ENCODE peak calls at places on chromosome 11, in five cellular contexts. A is NCI-H1930; H is stimulated activated CD4-positive, alpha-beta T cell treated with anti-CD3 and anti-CD28 coated beads, Interleukin-2, amount 100 ng/mL, for 48 hours; I is NCI-H1436; G is ELR. F is an unnamed sample.

GRCh38 chr11:34750692-34751405 is 130.0 kb downstream of the EHF start:
- DNase-seq in A (no peak), H (no peak), I (no peak), G (no peak), F (no peak)

GRCh38 chr11:130999992-131000770 is 83.9 kb upstream of the SNX19 start:
- DNase-seq in A (no peak), H (no peak), I (no peak), G (peak), F (no peak)

GRCh38 chr11:86444981-86445380 is 70.3 kb downstream of the CCDC81 start:
- DNase-seq in A (no peak), H (no peak), I (no peak), G (no peak), F (no peak)

GRCh38 chr11:11179239-11179638 is 173.8 kb downstream of the CSNK2A3 start:
- DNase-seq in A (no peak), H (no peak), I (no peak), G (peak), F (no peak)

GRCh38 chr11:86660011-86660595 is 12.3 kb downstream of the ME3 start:
- DNase-seq in A (no peak), H (no peak), I (no peak), G (peak), F (peak)

GRCh38 chr11:59616396-59616982 is 915 bp upstream of the OSBP start:
- DNase-seq in A (no peak), H (no peak), I (no peak), G (no peak), F (no peak)

GRCh38 chr11:20014067-20014402 is 146.2 kb downstream of the DBX1 start:
- DNase-seq in A (no peak), H (no peak), I (no peak), G (no peak), F (no peak)

GRCh38 chr11:119933164-119933563 is 204.2 kb upstream of the NECTIN1 start:
- DNase-seq in A (no peak), H (no peak), I (no peak), G (no peak), F (no peak)

GRCh38 chr11:123073343-123074057 is 11.6 kb upstream of the HSPA8 start:
- DNase-seq in A (no peak), H (no peak), I (no peak), G (no peak), F (no peak)

GRCh38 chr11:121067453-121067852 is 33.6 kb upstream of the TECTA start:
- DNase-seq in A (no peak), H (no peak), I (no peak), G (no peak), F (no peak)

GRCh38 chr11:12715941-12716340 is 41.7 kb downstream of the TEAD1 start:
- DNase-seq in A (no peak), H (no peak), I (no peak), G (no peak), F (no peak)

GRCh38 chr11:61118004-61118403 is 15.7 kb downstream of the CD5 start:
- DNase-seq in A (no peak), H (no peak), I (no peak), G (no peak), F (no peak)

GRCh38 chr11:66983275-66983924 is 8.3 kb downstream of the C11orf86 start:
- DNase-seq in A (no peak), H (no peak), I (no peak), G (no peak), F (no peak)

GRCh38 chr11:61162092-61162935 is 1.1 kb upstream of the VPS37C start:
- DNase-seq in A (peak), H (no peak), I (peak), G (peak), F (peak)

GRCh38 chr11:31487848-31488247 is 21.6 kb downstream of the IMMP1L start:
- DNase-seq in A (no peak), H (no peak), I (no peak), G (peak), F (peak)

GRCh38 chr11:126415128-126415527 is 59.6 kb downstream of the ST3GAL4 start:
- DNase-seq in A (no peak), H (no peak), I (no peak), G (no peak), F (no peak)

GRCh38 chr11:120710354-120711187 is 199.0 kb downstream of the GRIK4 start:
- DNase-seq in A (no peak), H (no peak), I (no peak), G (peak), F (no peak)

GRCh38 chr11:1844221-1845094 is 5.7 kb downstream of the TNNI2 start:
- DNase-seq in A (no peak), H (no peak), I (no peak), G (no peak), F (no peak)

GRCh38 chr11:32821517-32821916 is 8.2 kb upstream of the PRRG4 start:
- DNase-seq in A (no peak), H (no peak), I (no peak), G (peak), F (no peak)

GRCh38 chr11:113593698-113594308 is 112.3 kb downstream of the TMPRSS5 start:
- DNase-seq in A (no peak), H (peak), I (no peak), G (peak), F (no peak)

GRCh38 chr11:72015511-72016061 is 16.9 kb downstream of the IL18BP start:
- DNase-seq in A (no peak), H (no peak), I (no peak), G (peak), F (peak)

GRCh38 chr11:66752148-66752547 is 23.1 kb upstream of the SPTBN2 start:
- DNase-seq in A (no peak), H (no peak), I (no peak), G (no peak), F (no peak)

GRCh38 chr11:26229270-26229669 is 102.7 kb upstream of the ANO3 start:
- DNase-seq in A (no peak), H (no peak), I (no peak), G (peak), F (no peak)

GRCh38 chr11:134656861-134657540 is 245.0 kb upstream of the B3GAT1 start:
- DNase-seq in A (no peak), H (no peak), I (no peak), G (no peak), F (no peak)

GRCh38 chr11:19882356-19882755 is 169.7 kb downstream of the NAV2 start:
- DNase-seq in A (no peak), H (no peak), I (no peak), G (no peak), F (no peak)

GRCh38 chr11:126139541-126140091 is 71.8 kb downstream of the RPUSD4 start:
- DNase-seq in A (no peak), H (no peak), I (no peak), G (no peak), F (peak)

GRCh38 chr11:44885065-44885777 is 65.5 kb downstream of the TP53I11 start:
- DNase-seq in A (no peak), H (no peak), I (no peak), G (no peak), F (no peak)

GRCh38 chr11:2027710-2028109 is 30.1 kb upstream of the H19 start:
- DNase-seq in A (no peak), H (no peak), I (no peak), G (no peak), F (no peak)

GRCh38 chr11:65617990-65618751 is 2.6 kb downstream of the PCNX3 start:
- DNase-seq in A (no peak), H (no peak), I (no peak), G (no peak), F (no peak)

GRCh38 chr11:62004473-62004872 is 37.0 kb upstream of the FTH1 start:
- DNase-seq in A (no peak), H (no peak), I (no peak), G (peak), F (no peak)

GRCh38 chr11:62137276-62137861 is 13.6 kb downstream of the INCENP start:
- DNase-seq in A (no peak), H (no peak), I (no peak), G (no peak), F (no peak)

F was measured in NCI-H524.